ENCODE peak calls at places on chromosomes 6 and 20, in ten cellular contexts. Q is lower leg skin; X is activated T-helper 1 cell treated with anti-CD3 and anti-CD28 coated beads, Interleukin-2, amount 50 U/mL, for 16 hours; F is activated naive CD4-positive, alpha-beta T cell treated with anti-CD3 and anti-CD28 coated beads, Interleukin-2, amount 10 ng/mL, durations not matched to agents 7 days and 5 days; J is amniotic epithelial cell; C is stimulated activated CD4-positive, alpha-beta T cell treated with anti-CD3 and anti-CD28 coated beads, Interleukin-4, amount 100 ng/mL, for 48 hours; T is ELR; P is lung microvascular endothelial cell; B is T-helper 22 cell; U is activated T-cell treated with anti-CD3 and anti-CD28 coated beads, Interleukin-2, amount 50 U/mL, for 72 hours. A is an unnamed sample.

GRCh38 chr6:113128020-113128419 is 729.1 kb upstream of the MARCKS start:
- DNase-seq in Q (no peak), X (no peak), F (no peak), J (no peak), C (no peak), T (no peak), P (no peak), B (no peak), U (no peak), A (no peak)

GRCh38 chr6:10084276-10084993 is 330.4 kb downstream of the TFAP2A start:
- DNase-seq in Q (no peak), X (no peak), F (no peak), J (no peak), C (no peak), T (no peak), P (no peak), B (no peak), U (no peak), A (no peak)

GRCh38 chr6:15464211-15464725 is 198.6 kb downstream of the DTNBP1 start:
- DNase-seq in Q (no peak), X (peak; percentile 29), F (peak; percentile 73), J (no peak), C (peak; percentile 48), T (peak; percentile 44), P (peak; percentile 30), B (peak; percentile 15), U (peak; percentile 53), A (peak; percentile 48)

GRCh38 chr6:170033666-170034065 is 257.2 kb downstream of the DLL1 start:
- DNase-seq in Q (peak; percentile 64), X (no peak), F (no peak), J (no peak), C (no peak), T (no peak), P (no peak), B (no peak), U (no peak), A (no peak)

GRCh38 chr6:123745877-123746276 is 57.8 kb upstream of the NKAIN2 start:
- DNase-seq in Q (no peak), X (no peak), F (no peak), J (peak; percentile 76), C (no peak), T (peak; percentile 48), P (no peak), B (no peak), U (no peak), A (no peak)

GRCh38 chr6:130033999-130034814 is 15.8 kb downstream of the L3MBTL3 start:
- DNase-seq in Q (no peak), X (no peak), F (no peak), J (peak; percentile 90), C (no peak), T (peak; percentile 72), P (peak; percentile 77), B (no peak), U (peak; percentile 28), A (no peak)

GRCh38 chr6:163892814-163893561 is 478.5 kb downstream of the QKI start:
- DNase-seq in Q (no peak), X (no peak), F (no peak), J (no peak), C (no peak), T (no peak), P (no peak), B (no peak), U (no peak), A (no peak)

GRCh38 chr6:134074151-134074712 is 21.8 kb upstream of the SLC2A12 start:
- DNase-seq in Q (no peak), X (no peak), F (no peak), J (no peak), C (no peak), T (no peak), P (peak; percentile 27), B (no peak), U (no peak), A (no peak)

GRCh38 chr6:6712258-6712978 is 123.9 kb downstream of the LY86 start:
- DNase-seq in Q (no peak), X (no peak), F (no peak), J (peak; percentile 95), C (no peak), T (peak; percentile 38), P (peak; percentile 63), B (no peak), U (no peak), A (peak; percentile 87)

GRCh38 chr6:147614501-147614900 is 106.0 kb downstream of the SAMD5 start:
- DNase-seq in Q (no peak), X (no peak), F (no peak), J (no peak), C (no peak), T (no peak), P (no peak), B (no peak), U (no peak), A (no peak)

GRCh38 chr6:32837651-32838113 is 857 bp downstream of the TAP2 start:
- DNase-seq in Q (no peak), X (no peak), F (peak; percentile 23), J (peak; percentile 19), C (no peak), T (peak; percentile 70), P (peak; percentile 31), B (no peak), U (no peak), A (no peak)

GRCh38 chr6:33279971-33280511 is 3.1 kb downstream of the B3GALT4 start:
- DNase-seq in Q (no peak), X (no peak), F (peak; percentile 25), J (peak; percentile 58), C (no peak), T (peak; percentile 85), P (peak; percentile 76), B (no peak), U (no peak), A (peak; percentile 91)

GRCh38 chr6:166738778-166739654 is 112.0 kb upstream of the RPS6KA2 start:
- DNase-seq in Q (no peak), X (no peak), F (no peak), J (no peak), C (no peak), T (no peak), P (no peak), B (no peak), U (no peak), A (no peak)

GRCh38 chr6:93751969-93752368 is 332.6 kb upstream of the EPHA7 start:
- DNase-seq in Q (no peak), X (no peak), F (no peak), J (peak; percentile 35), C (no peak), T (no peak), P (no peak), B (no peak), U (no peak), A (no peak)

GRCh38 chr6:65908065-65908464 is 201.0 kb upstream of the EYS start:
- DNase-seq in Q (no peak), X (no peak), F (no peak), J (no peak), C (no peak), T (no peak), P (no peak), B (no peak), U (no peak), A (no peak)

GRCh38 chr20:57582432-57583288 is 21.8 kb downstream of the PCK1 start:
- DNase-seq in Q (no peak), X (no peak), F (no peak), J (peak; percentile 77), C (no peak), T (no peak), P (peak; percentile 67), B (no peak), U (no peak), A (no peak)

GRCh38 chr20:19056909-19057308 is 155.5 kb upstream of the SLC24A3 start:
- DNase-seq in Q (no peak), X (no peak), F (no peak), J (no peak), C (no peak), T (no peak), P (no peak), B (no peak), U (peak; percentile 1), A (no peak)

GRCh38 chr6:170277893-170278742 is 12.8 kb downstream of the DLL1 start:
- DNase-seq in Q (no peak), X (no peak), F (no peak), J (no peak), C (no peak), T (no peak), P (no peak), B (no peak), U (no peak), A (no peak)

GRCh38 chr20:10673176-10673830 is 496 bp downstream of the JAG1 start:
- DNase-seq in Q (no peak), X (no peak), F (peak; percentile 25), J (peak; percentile 30), C (no peak), T (peak; percentile 46), P (no peak), B (no peak), U (peak; percentile 30), A (no peak)

GRCh38 chr6:31572041-31572911 is at the start of gene LTA:
- DNase-seq in Q (peak; percentile 80), X (peak; percentile 57), F (peak; percentile 82), J (no peak), C (peak; percentile 81), T (no peak), P (no peak), B (peak; percentile 69), U (peak; percentile 85), A (no peak)

GRCh38 chr20:35893942-35894341 is 60.4 kb downstream of the SCAND1 start:
- DNase-seq in Q (no peak), X (no peak), F (no peak), J (no peak), C (peak; percentile 4), T (no peak), P (no peak), B (no peak), U (peak; percentile 10), A (no peak)

GRCh38 chr6:150377211-150377781 is 8.5 kb downstream of the IYD start:
- DNase-seq in Q (no peak), X (no peak), F (no peak), J (no peak), C (no peak), T (no peak), P (no peak), B (no peak), U (no peak), A (no peak)